ENCODE peak calls at places on chromosomes 7 and 10, in four cellular contexts. One of them, this sample, is unnamed. For H3K36me3 and H3K4me1, the result is how much of the 10 kb centered on the place peaks cover.

GRCh38 chr10:93667795-93668194 is 34.6 kb downstream of the FRA10AC1 start:
- DNase-seq in K562: no peak
- DNase-seq in prostate gland: no peak
- DNase-seq in ovary: no peak
- DNase-seq in this sample: no peak

GRCh38 chr10:29317423-29318021 is 28.7 kb downstream of the LYZL1 start:
- DNase-seq in K562: no peak
- DNase-seq in prostate gland: no peak
- DNase-seq in ovary: no peak
- DNase-seq in this sample: no peak

GRCh38 chr10:128263891-128264688 is 137.9 kb upstream of the MKI67 start:
- DNase-seq in K562: peak
- DNase-seq in prostate gland: peak
- DNase-seq in ovary: no peak
- DNase-seq in this sample: peak

GRCh38 chr7:129014501-129015101 is 40.3 kb downstream of the TNPO3 start:
- DNase-seq in K562: no peak
- DNase-seq in prostate gland: no peak
- DNase-seq in ovary: no peak
- DNase-seq in this sample: no peak

GRCh38 chr10:124428207-124428777 is 9.6 kb upstream of the OAT start:
- DNase-seq in K562: no peak
- DNase-seq in prostate gland: no peak
- DNase-seq in ovary: no peak
- DNase-seq in this sample: no peak

GRCh38 chr7:138770904-138771303 is 26.9 kb upstream of the TMEM213 start:
- DNase-seq in K562: no peak
- DNase-seq in prostate gland: no peak
- DNase-seq in ovary: no peak
- DNase-seq in this sample: no peak

GRCh38 chr7:148979827-148980226 is 48.5 kb downstream of the PDIA4 start:
- DNase-seq in K562: no peak
- DNase-seq in prostate gland: no peak
- DNase-seq in ovary: no peak
- DNase-seq in this sample: peak

GRCh38 chr10:77281719-77282118 is 355.9 kb downstream of the KCNMA1 start:
- DNase-seq in K562: no peak
- DNase-seq in prostate gland: no peak
- DNase-seq in ovary: no peak
- DNase-seq in this sample: no peak

GRCh38 chr10:80498833-80499671 is 38.6 kb upstream of the SH2D4B start:
- DNase-seq in K562: peak
- DNase-seq in prostate gland: peak
- DNase-seq in ovary: peak
- DNase-seq in this sample: no peak

GRCh38 chr7:116951366-116952292 is 1.7 kb upstream of the ST7 start:
- DNase-seq in K562: peak
- DNase-seq in prostate gland: no peak
- DNase-seq in ovary: no peak
- DNase-seq in this sample: no peak

GRCh38 chr7:90337106-90337505 is 9.4 kb upstream of the GTPBP10 start:
- DNase-seq in K562: no peak
- DNase-seq in prostate gland: no peak
- DNase-seq in ovary: no peak
- DNase-seq in this sample: no peak

GRCh38 chr7:149774237-149775175 is 1.1 kb upstream of the ZNF467 start:
- DNase-seq in K562: no peak
- DNase-seq in prostate gland: no peak
- DNase-seq in ovary: no peak
- DNase-seq in this sample: no peak

GRCh38 chr10:71259815-71260501 is 47.6 kb downstream of the UNC5B start:
- DNase-seq in K562: no peak
- DNase-seq in prostate gland: peak
- DNase-seq in ovary: no peak
- DNase-seq in this sample: no peak

GRCh38 chr10:34801066-34801738 is 13.9 kb downstream of the PARD3 start:
- DNase-seq in K562: no peak
- DNase-seq in prostate gland: no peak
- DNase-seq in ovary: no peak
- DNase-seq in this sample: no peak

GRCh38 chr10:122847782-122848604 is 2.3 kb upstream of the CUZD1 start:
- DNase-seq in K562: no peak
- DNase-seq in prostate gland: no peak
- DNase-seq in ovary: no peak
- DNase-seq in this sample: no peak

GRCh38 chr7:139738101-139738489 is 39.7 kb downstream of the HIPK2 start:
- DNase-seq in K562: no peak
- DNase-seq in prostate gland: no peak
- DNase-seq in ovary: no peak
- DNase-seq in this sample: no peak

GRCh38 chr10:112852308-112852707 is 97.7 kb upstream of the TCF7L2 start:
- DNase-seq in K562: no peak
- DNase-seq in prostate gland: no peak
- DNase-seq in ovary: no peak
- DNase-seq in this sample: no peak

GRCh38 chr10:79219276-79219957 is 127.9 kb upstream of the PPIF start:
- DNase-seq in K562: no peak
- DNase-seq in prostate gland: no peak
- DNase-seq in ovary: peak
- DNase-seq in this sample: no peak

GRCh38 chr10:21173964-21174669 is 277.0 kb upstream of the NEBL start:
- DNase-seq in K562: peak
- DNase-seq in prostate gland: peak
- DNase-seq in ovary: peak
- DNase-seq in this sample: no peak

GRCh38 chr10:10846476-10846875 is 171.2 kb upstream of the CELF2 start:
- DNase-seq in K562: no peak
- DNase-seq in prostate gland: no peak
- DNase-seq in ovary: no peak
- DNase-seq in this sample: no peak

GRCh38 chr7:64946772-64947171 is 43.7 kb downstream of the ZNF273 start:
- DNase-seq in K562: no peak
- DNase-seq in prostate gland: no peak
- DNase-seq in ovary: no peak
- DNase-seq in this sample: no peak

GRCh38 chr10:86632009-86632800 is 22.1 kb upstream of the OPN4 start:
- DNase-seq in K562: peak
- DNase-seq in prostate gland: no peak
- DNase-seq in ovary: peak
- DNase-seq in this sample: no peak

GRCh38 chr7:91128574-91129348 is 135.5 kb upstream of the FZD1 start:
- DNase-seq in K562: no peak
- DNase-seq in prostate gland: no peak
- DNase-seq in ovary: no peak
- DNase-seq in this sample: no peak

GRCh38 chr7:151088019-151088855 is 2.0 kb downstream of the AGAP3 start:
- DNase-seq in K562: no peak
- DNase-seq in prostate gland: no peak
- DNase-seq in ovary: no peak
- DNase-seq in this sample: no peak

GRCh38 chr10:88379575-88379974 is 203.5 kb downstream of the RNLS start:
- DNase-seq in K562: no peak
- DNase-seq in prostate gland: no peak
- DNase-seq in ovary: no peak
- DNase-seq in this sample: no peak

GRCh38 chr7:131056007-131056406 is 271.7 kb upstream of the MKLN1 start:
- DNase-seq in K562: no peak
- DNase-seq in prostate gland: no peak
- DNase-seq in ovary: no peak
- DNase-seq in this sample: no peak

GRCh38 chr10:28841625-28842024 is 164.3 kb downstream of the BAMBI start:
- DNase-seq in K562: no peak
- DNase-seq in prostate gland: no peak
- DNase-seq in ovary: no peak
- DNase-seq in this sample: no peak

GRCh38 chr10:7484456-7485266 is 73.8 kb upstream of the SFMBT2 start:
- DNase-seq in K562: no peak
- DNase-seq in prostate gland: no peak
- DNase-seq in ovary: no peak
- DNase-seq in this sample: peak

GRCh38 chr7:98251251-98251843 is 685 bp downstream of the TECPR1 start:
- DNase-seq in K562: peak
- DNase-seq in prostate gland: peak
- DNase-seq in ovary: peak
- DNase-seq in this sample: peak

GRCh38 chr10:31320598-31321211 is 1.7 kb downstream of the ZEB1 start:
- DNase-seq in K562: peak
- DNase-seq in prostate gland: no peak
- DNase-seq in ovary: peak
- DNase-seq in this sample: peak

GRCh38 chr10:34861293-34862004 is 46.4 kb upstream of the PARD3 start:
- DNase-seq in K562: no peak
- DNase-seq in prostate gland: peak
- DNase-seq in ovary: peak
- DNase-seq in this sample: no peak

DNA sequence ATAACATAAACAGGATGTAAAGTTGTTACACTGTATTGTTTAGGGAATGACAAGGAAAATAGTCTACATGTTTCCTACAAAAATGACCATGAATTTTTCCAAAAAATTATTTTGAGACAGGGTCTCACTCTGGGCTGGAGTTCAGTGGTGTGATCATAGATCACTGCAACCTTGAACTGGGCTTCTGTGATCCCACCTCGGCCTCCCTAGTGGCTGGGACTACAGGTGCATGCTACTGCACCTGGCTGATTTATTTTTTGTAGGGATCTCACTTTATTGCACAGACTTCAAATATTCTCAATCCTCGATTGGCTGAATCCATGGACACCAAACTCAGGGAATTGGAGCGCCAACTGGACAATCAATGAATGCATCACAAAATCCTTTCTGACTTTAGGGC is 6.6 kb downstream of the CHCHD2 start:
- DNase-seq in K562: no peak
- DNase-seq in prostate gland: no peak
- DNase-seq in ovary: no peak
- DNase-seq in this sample: no peak
- H3K36me3 ChIP-seq in K562: half or more
- H3K36me3 ChIP-seq in prostate gland: under half
- H3K36me3 ChIP-seq in ovary: under half
- H3K36me3 ChIP-seq in this sample: under half

DNA sequence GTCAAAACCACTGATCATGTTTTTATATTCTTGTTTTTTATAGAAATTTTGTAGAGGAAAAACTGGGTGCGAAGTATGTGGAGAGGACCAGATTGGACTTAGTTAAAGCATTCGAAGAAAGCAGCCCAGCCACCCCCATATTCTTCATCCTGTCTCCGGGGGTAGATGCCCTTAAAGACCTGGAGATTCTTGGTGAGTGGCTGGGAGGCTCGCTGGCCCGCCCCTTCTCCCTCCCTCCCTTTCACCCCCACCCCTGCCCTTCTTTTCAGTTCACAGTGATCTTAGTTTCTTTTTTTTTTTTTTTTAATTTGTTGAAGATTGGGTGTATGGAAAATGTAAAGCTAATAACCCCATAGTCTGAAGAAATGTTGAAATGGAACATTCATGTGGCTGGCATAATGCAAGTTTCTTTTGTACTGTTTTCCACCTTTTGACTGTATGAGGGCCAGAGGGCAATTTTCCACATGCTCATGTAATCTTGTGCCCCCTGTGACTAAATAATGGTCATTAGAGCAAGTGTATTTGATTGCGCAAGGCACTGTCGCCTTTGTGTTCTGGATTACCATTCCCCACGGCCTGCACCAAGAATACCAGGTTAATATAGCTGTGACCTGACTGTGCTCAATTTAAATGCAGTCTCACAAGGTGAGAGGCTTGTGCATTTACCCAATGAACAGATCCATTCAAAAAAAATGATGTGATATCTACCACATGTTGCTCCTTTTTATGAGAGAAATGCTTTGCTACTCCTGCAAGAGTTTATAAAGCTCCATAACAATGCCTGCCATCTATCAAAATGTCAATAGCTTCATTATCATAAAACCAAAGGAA is 77.7 kb downstream of the CDCA7L start:
- DNase-seq in K562: no peak
- DNase-seq in prostate gland: no peak
- DNase-seq in ovary: no peak
- DNase-seq in this sample: no peak
- H3K4me1 ChIP-seq in K562: under half
- H3K4me1 ChIP-seq in prostate gland: under half
- H3K4me1 ChIP-seq in ovary: under half
- H3K4me1 ChIP-seq in this sample: under half

GRCh38 chr7:41447106-41448042 is 255.5 kb downstream of the INHBA start:
- DNase-seq in K562: no peak
- DNase-seq in prostate gland: no peak
- DNase-seq in ovary: no peak
- DNase-seq in this sample: no peak
- H3K27ac ChIP-seq in K562: no peak
- H3K27ac ChIP-seq in prostate gland: no peak
- H3K27ac ChIP-seq in ovary: no peak
- H3K27ac ChIP-seq in this sample: no peak

DNA sequence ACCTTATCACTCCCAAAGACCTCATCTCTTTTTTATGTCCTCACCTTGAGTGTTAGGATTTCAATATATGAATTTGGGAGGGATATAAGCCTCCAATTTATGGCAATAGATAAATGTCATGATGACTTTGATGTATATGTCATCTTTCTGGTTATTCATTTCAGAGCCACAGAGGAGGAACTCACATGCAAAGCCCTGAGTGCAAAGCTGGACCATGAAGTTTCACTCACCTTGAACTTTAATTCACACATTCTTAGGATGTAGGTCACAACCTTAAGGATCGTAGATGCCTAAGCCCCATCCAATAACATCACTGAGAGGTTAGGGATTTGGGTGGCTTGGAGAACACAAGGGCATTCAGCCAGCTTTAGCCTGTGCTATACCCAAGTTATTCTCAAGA is 81.9 kb upstream of the ZPBP start:
- DNase-seq in K562: no peak
- DNase-seq in prostate gland: no peak
- DNase-seq in ovary: no peak
- DNase-seq in this sample: no peak
- H3K36me3 ChIP-seq in K562: under half
- H3K36me3 ChIP-seq in prostate gland: under half
- H3K36me3 ChIP-seq in ovary: under half
- H3K36me3 ChIP-seq in this sample: under half

DNA sequence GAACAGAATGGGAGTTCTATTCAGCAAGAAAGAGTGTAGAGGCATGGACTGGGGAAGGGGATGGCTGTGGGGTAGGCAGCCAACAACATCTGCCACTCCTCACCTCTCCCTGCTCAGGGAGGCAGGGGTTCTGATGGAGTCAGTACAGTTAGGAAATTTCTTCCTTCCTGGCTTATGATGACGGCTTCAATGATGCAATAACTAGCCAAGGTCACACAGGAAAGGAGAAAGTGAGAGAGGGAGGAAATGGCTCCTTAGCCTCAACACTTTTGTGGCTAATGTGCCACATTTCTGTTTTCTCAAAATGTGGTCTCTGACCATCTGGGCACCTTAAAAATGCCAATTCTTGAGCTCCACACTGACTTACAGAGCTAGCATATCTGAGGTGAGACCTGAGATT is 79.3 kb upstream of the PDZD8 start:
- DNase-seq in K562: no peak
- DNase-seq in prostate gland: no peak
- DNase-seq in ovary: no peak
- DNase-seq in this sample: no peak
- H3K4me1 ChIP-seq in K562: under half
- H3K4me1 ChIP-seq in prostate gland: under half
- H3K4me1 ChIP-seq in ovary: under half
- H3K4me1 ChIP-seq in this sample: under half